ENCODE peak calls at places on chromosome 9, in four cellular contexts. One of them, this sample, is unnamed.
A peak's percentile ranks its signal among the peaks of the same experiment; 100 is the strongest.

GRCh38 chr9:35619800-35620158 is 1.6 kb upstream of the CD72 start:
- DNase-seq in GM12878: peak; percentile 55
- DNase-seq in HepG2: no peak
- DNase-seq in HEK293T: no peak
- DNase-seq in this sample: no peak

GRCh38 chr9:27033815-27034403 is 28.4 kb upstream of the LRRC19 start:
- DNase-seq in GM12878: peak; percentile 13
- DNase-seq in HEK293T: peak; percentile 45
- DNase-seq in HepG2: peak; percentile 30
- DNase-seq in this sample: peak; percentile 11

GRCh38 chr9:76415154-76415553 is 20.9 kb upstream of the RFK start:
- DNase-seq in HEK293T: no peak
- DNase-seq in HepG2: no peak
- DNase-seq in GM12878: no peak
- DNase-seq in this sample: no peak

GRCh38 chr9:36450110-36450732 is 50.2 kb upstream of the RNF38 start:
- DNase-seq in HepG2: peak; percentile 66
- DNase-seq in HEK293T: peak; percentile 48
- DNase-seq in GM12878: no peak
- DNase-seq in this sample: peak; percentile 30

GRCh38 chr9:116491659-116492058 is 195.4 kb upstream of the TRIM32 start:
- DNase-seq in GM12878: no peak
- DNase-seq in HEK293T: no peak
- DNase-seq in HepG2: no peak
- DNase-seq in this sample: no peak

GRCh38 chr9:129464972-129465833 is 155.7 kb downstream of the C9orf50 start:
- DNase-seq in HEK293T: no peak
- DNase-seq in HepG2: no peak
- DNase-seq in GM12878: no peak
- DNase-seq in this sample: no peak

GRCh38 chr9:109574061-109574882 is 76.2 kb upstream of the PTPN3 start:
- DNase-seq in HepG2: peak; percentile 36
- DNase-seq in GM12878: peak; percentile 5
- DNase-seq in HEK293T: peak; percentile 50
- DNase-seq in this sample: peak; percentile 54

GRCh38 chr9:133561976-133562554 is 27.6 kb downstream of the ADAMTSL2 start:
- DNase-seq in HepG2: no peak
- DNase-seq in GM12878: no peak
- DNase-seq in HEK293T: no peak
- DNase-seq in this sample: no peak

GRCh38 chr9:117444466-117444865 is 29.6 kb upstream of the ASTN2 start:
- DNase-seq in HepG2: no peak
- DNase-seq in HEK293T: no peak
- DNase-seq in GM12878: no peak
- DNase-seq in this sample: no peak

GRCh38 chr9:123253204-123253603 is 15.2 kb downstream of the STRBP start:
- DNase-seq in HEK293T: no peak
- DNase-seq in HepG2: no peak
- DNase-seq in GM12878: no peak
- DNase-seq in this sample: no peak

GRCh38 chr9:137880160-137880975 is 2.8 kb downstream of the CACNA1B start:
- DNase-seq in HEK293T: no peak
- DNase-seq in HepG2: no peak
- DNase-seq in GM12878: no peak
- DNase-seq in this sample: no peak

GRCh38 chr9:8733096-8733954 is 933.7 kb upstream of the DMAC1 start:
- DNase-seq in HEK293T: peak; percentile 27
- DNase-seq in GM12878: no peak
- DNase-seq in HepG2: no peak
- DNase-seq in this sample: no peak

GRCh38 chr9:23635276-23635675 is 190.8 kb downstream of the ELAVL2 start:
- DNase-seq in HEK293T: no peak
- DNase-seq in HepG2: no peak
- DNase-seq in GM12878: no peak
- DNase-seq in this sample: no peak

GRCh38 chr9:135989722-135990467 is 28.7 kb upstream of the UBAC1 start:
- DNase-seq in HEK293T: no peak
- DNase-seq in HepG2: no peak
- DNase-seq in GM12878: no peak
- DNase-seq in this sample: no peak

GRCh38 chr9:15033316-15033715 is 123.1 kb upstream of the FREM1 start:
- DNase-seq in HepG2: no peak
- DNase-seq in GM12878: no peak
- DNase-seq in HEK293T: no peak
- DNase-seq in this sample: no peak

GRCh38 chr9:132984202-132985062 is 5.9 kb downstream of the GFI1B start:
- DNase-seq in HEK293T: no peak
- DNase-seq in HepG2: no peak
- DNase-seq in GM12878: no peak
- DNase-seq in this sample: peak; percentile 95

GRCh38 chr9:16726023-16726422 is 144.4 kb downstream of the BNC2 start:
- DNase-seq in HEK293T: no peak
- DNase-seq in GM12878: no peak
- DNase-seq in HepG2: no peak
- DNase-seq in this sample: no peak

GRCh38 chr9:101468116-101468515 is 32.5 kb upstream of the ALDOB start:
- DNase-seq in HepG2: no peak
- DNase-seq in GM12878: no peak
- DNase-seq in HEK293T: no peak
- DNase-seq in this sample: no peak

GRCh38 chr9:17631396-17631795 is 52.5 kb downstream of the SH3GL2 start:
- DNase-seq in GM12878: no peak
- DNase-seq in HepG2: no peak
- DNase-seq in HEK293T: no peak
- DNase-seq in this sample: no peak

GRCh38 chr9:95028855-95029219 is 288.7 kb downstream of the FANCC start:
- DNase-seq in GM12878: no peak
- DNase-seq in HepG2: no peak
- DNase-seq in HEK293T: no peak
- DNase-seq in this sample: no peak

GRCh38 chr9:784202-784601 is 57.3 kb upstream of the DMRT1 start:
- DNase-seq in HepG2: no peak
- DNase-seq in GM12878: no peak
- DNase-seq in HEK293T: no peak
- DNase-seq in this sample: no peak

GRCh38 chr9:72524820-72525539 is 3.6 kb downstream of the TMC1 start:
- DNase-seq in GM12878: peak; percentile 76
- DNase-seq in HEK293T: no peak
- DNase-seq in HepG2: no peak
- DNase-seq in this sample: peak; percentile 15

GRCh38 chr9:129568560-129569505 is 52.1 kb downstream of the C9orf50 start:
- DNase-seq in HEK293T: peak; percentile 31
- DNase-seq in GM12878: no peak
- DNase-seq in HepG2: peak; percentile 73
- DNase-seq in this sample: peak; percentile 51

GRCh38 chr9:80881350-80881749 is 808.0 kb downstream of the TLE1 start:
- DNase-seq in GM12878: no peak
- DNase-seq in HepG2: no peak
- DNase-seq in HEK293T: no peak
- DNase-seq in this sample: no peak

GRCh38 chr9:137786511-137786920 is 91.1 kb upstream of the CACNA1B start:
- DNase-seq in HEK293T: no peak
- DNase-seq in GM12878: no peak
- DNase-seq in HepG2: no peak
- DNase-seq in this sample: no peak

GRCh38 chr9:92607088-92607487 is 62.8 kb downstream of the IPPK start:
- DNase-seq in GM12878: no peak
- DNase-seq in HEK293T: no peak
- DNase-seq in HepG2: no peak
- DNase-seq in this sample: no peak

GRCh38 chr9:16964228-16964627 is 93.8 kb upstream of the BNC2 start:
- DNase-seq in HepG2: no peak
- DNase-seq in HEK293T: no peak
- DNase-seq in GM12878: no peak
- DNase-seq in this sample: no peak

GRCh38 chr9:110125207-110125751 is 82.7 kb downstream of the C9orf152 start:
- DNase-seq in HEK293T: no peak
- DNase-seq in GM12878: no peak
- DNase-seq in HepG2: peak; percentile 95
- DNase-seq in this sample: no peak

GRCh38 chr9:84799231-84799630 is 129.7 kb downstream of the NTRK2 start:
- DNase-seq in GM12878: no peak
- DNase-seq in HepG2: no peak
- DNase-seq in HEK293T: no peak
- DNase-seq in this sample: no peak

GRCh38 chr9:99666571-99666970 is 155.1 kb upstream of the NR4A3 start:
- DNase-seq in HEK293T: no peak
- DNase-seq in HepG2: no peak
- DNase-seq in GM12878: peak; percentile 16
- DNase-seq in this sample: no peak
- TF ChIP-seq FOXK2 in HEK293T: no peak
- TF ChIP-seq FOXK2 in HepG2: no peak
- TF ChIP-seq FOXK2 in GM12878: no peak
- TF ChIP-seq FOXK2 in this sample: no peak

DNA sequence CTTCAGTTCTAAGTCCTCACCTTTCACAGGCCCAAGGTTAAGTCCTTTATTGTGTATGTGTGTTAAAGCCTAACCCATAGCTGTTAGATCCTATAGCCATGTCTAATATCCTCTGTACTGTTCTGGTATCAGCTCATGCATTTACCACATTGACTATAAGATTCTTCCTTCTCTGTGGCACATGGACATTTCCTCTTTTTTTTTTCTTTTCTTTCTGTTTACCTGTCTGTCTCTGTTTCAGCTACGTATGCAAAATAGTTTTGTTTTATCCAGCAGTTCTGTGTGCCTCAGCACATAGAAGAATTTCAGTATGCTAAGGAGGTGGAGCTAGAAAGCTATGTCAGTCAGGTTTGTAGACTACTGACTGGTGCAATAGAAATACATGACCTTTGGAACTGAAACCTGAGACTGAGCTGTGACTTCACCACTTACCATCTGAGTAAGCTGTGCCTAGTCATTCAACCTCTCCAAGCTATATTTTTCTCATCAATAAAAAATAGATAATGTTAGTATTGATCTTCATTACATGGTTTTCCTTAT is 155.6 kb upstream of the VLDLR start:
- DNase-seq in GM12878: peak; percentile 84
- DNase-seq in HepG2: peak; percentile 89
- DNase-seq in HEK293T: peak; percentile 26
- DNase-seq in this sample: no peak
- TF ChIP-seq FOXK2 in GM12878: no peak
- TF ChIP-seq FOXK2 in HepG2: no peak
- TF ChIP-seq FOXK2 in HEK293T: no peak
- TF ChIP-seq FOXK2 in this sample: no peak

GRCh38 chr9:78567693-78568092 is 270.8 kb downstream of the PSAT1 start:
- DNase-seq in GM12878: no peak
- DNase-seq in HepG2: no peak
- DNase-seq in HEK293T: no peak
- DNase-seq in this sample: no peak
- TF ChIP-seq FOXK2 in GM12878: no peak
- TF ChIP-seq FOXK2 in HepG2: no peak
- TF ChIP-seq FOXK2 in HEK293T: no peak
- TF ChIP-seq FOXK2 in this sample: no peak

GRCh38 chr9:113911850-113912249 is 35.7 kb downstream of the ZNF618 start:
- DNase-seq in GM12878: no peak
- DNase-seq in HepG2: no peak
- DNase-seq in HEK293T: no peak
- DNase-seq in this sample: no peak

GRCh38 chr9:113907282-113907681 is 31.2 kb downstream of the ZNF618 start:
- DNase-seq in HepG2: no peak
- DNase-seq in HEK293T: no peak
- DNase-seq in GM12878: no peak
- DNase-seq in this sample: no peak

GRCh38 chr9:113906411-113907110 is 30.5 kb downstream of the ZNF618 start:
- DNase-seq in HEK293T: no peak
- DNase-seq in HepG2: no peak
- DNase-seq in GM12878: no peak
- DNase-seq in this sample: no peak

GRCh38 chr9:113910036-113910639 is 34.0 kb downstream of the ZNF618 start:
- DNase-seq in HEK293T: peak; percentile 3
- DNase-seq in GM12878: no peak
- DNase-seq in HepG2: no peak
- DNase-seq in this sample: no peak

DNA sequence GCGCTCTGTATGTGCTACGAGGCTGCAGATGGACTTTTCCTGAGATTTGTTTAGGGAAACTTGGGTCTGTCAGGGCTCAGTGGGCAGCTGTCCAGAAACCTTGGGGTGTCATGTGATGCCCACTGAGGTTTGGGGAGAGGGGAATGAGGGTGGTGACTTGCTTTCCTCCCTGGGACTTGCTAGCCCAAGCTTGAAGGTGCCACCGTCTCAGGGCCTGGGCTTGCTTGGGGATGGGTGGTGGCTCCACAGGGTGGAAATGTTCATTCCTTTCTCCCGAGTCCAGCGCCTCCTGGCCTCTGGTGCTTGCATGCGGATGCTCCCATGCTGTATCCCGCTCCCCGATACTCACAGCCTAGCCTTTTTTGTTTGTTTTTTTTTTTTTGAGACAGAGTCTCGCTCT is 33.3 kb downstream of the ZNF618 start:
- DNase-seq in HEK293T: peak; percentile 5
- DNase-seq in GM12878: no peak
- DNase-seq in HepG2: no peak
- DNase-seq in this sample: no peak
- TF ChIP-seq FOXK2 in HEK293T: no peak
- TF ChIP-seq FOXK2 in GM12878: no peak
- TF ChIP-seq FOXK2 in HepG2: no peak
- TF ChIP-seq FOXK2 in this sample: no peak

GRCh38 chr9:3027260-3027659 is 183.4 kb upstream of the PUM3 start:
- DNase-seq in HepG2: no peak
- DNase-seq in GM12878: no peak
- DNase-seq in HEK293T: no peak
- DNase-seq in this sample: no peak
- TF ChIP-seq FOXK2 in HepG2: no peak
- TF ChIP-seq FOXK2 in GM12878: no peak
- TF ChIP-seq FOXK2 in HEK293T: no peak
- TF ChIP-seq FOXK2 in this sample: no peak

DNA sequence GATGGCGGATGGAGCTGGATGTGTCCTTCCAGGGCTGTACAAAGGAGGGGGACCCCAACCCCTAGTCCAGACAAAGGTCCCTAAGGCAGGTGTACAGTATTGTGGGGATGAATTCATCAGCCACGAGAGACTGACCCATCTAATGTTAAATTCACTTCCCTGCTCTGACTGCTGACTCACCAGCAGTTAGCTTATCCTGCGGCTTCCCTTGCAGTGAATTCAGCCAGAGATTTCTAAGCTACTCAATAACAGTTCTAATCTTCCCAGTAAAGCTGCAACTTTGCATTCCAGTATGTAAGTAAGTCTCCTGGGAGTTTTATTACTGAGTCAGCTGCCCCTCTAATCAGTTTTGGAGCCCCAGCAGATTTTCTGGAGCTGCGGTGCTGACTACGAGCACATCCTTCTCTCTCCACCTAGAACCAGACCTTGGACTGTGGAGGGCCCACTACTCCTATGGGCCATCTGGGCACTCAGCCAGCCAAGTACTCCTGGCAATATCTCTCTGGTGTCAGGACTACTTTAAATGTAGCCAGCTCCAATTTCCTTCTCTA is 16.1 kb downstream of the B4GALT1 start:
- DNase-seq in GM12878: no peak
- DNase-seq in HEK293T: peak; percentile 51
- DNase-seq in HepG2: peak; percentile 63
- DNase-seq in this sample: peak; percentile 68
- TF ChIP-seq FOXK2 in GM12878: no peak
- TF ChIP-seq FOXK2 in HEK293T: no peak
- TF ChIP-seq FOXK2 in HepG2: no peak
- TF ChIP-seq FOXK2 in this sample: no peak